ENCODE peak calls at places on chromosomes 12 and 14, in eight cellular contexts. C, G, N, X, J, T, M and U are unnamed samples.

GRCh38 chr12:65715976-65716375 is 108.3 kb upstream of the HMGA2 start:
- DNase-seq in X (no peak), C (no peak), J (no peak), G (no peak), M (no peak), N (no peak), T (no peak), U (no peak)

GRCh38 chr12:52147367-52147972 is 44.3 kb downstream of the KRT80 start:
- DNase-seq in J (peak; percentile 95), C (peak; percentile 97), X (peak; percentile 95), N (no peak), M (peak; percentile 73), T (no peak), G (peak; percentile 96), U (peak; percentile 99)

GRCh38 chr14:53537421-53538315 is 384.5 kb upstream of the DDHD1 start:
- DNase-seq in C (peak; percentile 69), J (peak; percentile 24), X (no peak), T (no peak), M (no peak), N (no peak), G (no peak), U (no peak)

GRCh38 chr14:43687866-43688265 is 819.2 kb downstream of the FSCB start:
- DNase-seq in N (no peak), X (peak; percentile 14), M (no peak), G (no peak), J (no peak), T (no peak), C (peak; percentile 76), U (peak; percentile 52)

GRCh38 chr12:108561852-108562347 is 496 bp upstream of the ISCU start:
- DNase-seq in T (no peak), J (no peak), N (no peak), X (no peak), M (no peak), G (no peak), C (no peak), U (no peak)

GRCh38 chr12:58148405-58148804 is 207.0 kb downstream of the ATP23 start:
- DNase-seq in N (no peak), G (peak; percentile 31), J (no peak), M (no peak), X (peak; percentile 64), T (no peak), C (peak; percentile 80), U (no peak)

GRCh38 chr12:31471823-31472222 is 119.1 kb downstream of the DENND5B start:
- DNase-seq in J (no peak), X (no peak), M (no peak), C (no peak), T (no peak), N (no peak), G (no peak), U (no peak)

GRCh38 chr14:78593949-78594348 is 423.8 kb downstream of the NRXN3 start:
- DNase-seq in G (peak; percentile 8), M (no peak), X (no peak), J (no peak), T (no peak), N (no peak), C (no peak), U (no peak)

GRCh38 chr14:46819117-46819516 is 167.5 kb upstream of the RPL10L start:
- DNase-seq in T (no peak), M (no peak), C (no peak), N (no peak), G (no peak), J (no peak), X (no peak), U (no peak)

GRCh38 chr12:49843871-49844437 is 1.0 kb upstream of the BCDIN3D start:
- DNase-seq in N (no peak), T (no peak), C (no peak), J (no peak), G (no peak), X (no peak), M (no peak), U (no peak)

GRCh38 chr12:52860102-52860838 is 11.5 kb upstream of the KRT78 start:
- DNase-seq in G (peak; percentile 58), J (no peak), M (no peak), C (peak; percentile 49), T (no peak), N (no peak), X (no peak), U (peak; percentile 37)

GRCh38 chr12:58950739-58951100 is 30.4 kb upstream of the LRIG3 start:
- DNase-seq in X (no peak), C (no peak), T (no peak), J (peak; percentile 47), M (no peak), G (no peak), N (no peak), U (no peak)

GRCh38 chr12:106736051-106736957 is 38.2 kb upstream of the RIC8B start:
- DNase-seq in T (no peak), X (no peak), J (no peak), M (no peak), G (no peak), N (no peak), C (no peak), U (no peak)

GRCh38 chr14:77682158-77682553 is 25.7 kb downstream of the ALKBH1 start:
- DNase-seq in J (no peak), T (no peak), C (peak; percentile 62), M (no peak), X (no peak), N (no peak), G (no peak), U (no peak)

GRCh38 chr14:93892923-93893549 is 34.1 kb upstream of the FAM181A start:
- DNase-seq in J (peak; percentile 66), T (peak; percentile 54), N (peak; percentile 74), G (no peak), M (peak; percentile 84), X (peak; percentile 71), C (peak; percentile 39), U (peak; percentile 46)

GRCh38 chr14:59847711-59848110 is 22.9 kb downstream of the RTN1 start:
- DNase-seq in T (no peak), N (no peak), J (no peak), M (no peak), C (no peak), G (no peak), X (no peak), U (no peak)

GRCh38 chr12:27960822-27961221 is 11.7 kb downstream of the PTHLH start:
- DNase-seq in T (no peak), J (no peak), N (no peak), G (no peak), C (no peak), M (no peak), X (no peak), U (no peak)

GRCh38 chr12:112837629-112838191 is 46.2 kb downstream of the RPH3A start:
- DNase-seq in J (no peak), C (peak; percentile 15), M (no peak), X (peak; percentile 22), T (no peak), G (no peak), N (no peak), U (peak; percentile 66)

GRCh38 chr12:100675432-100675831 is 101.9 kb downstream of the GAS2L3 start:
- DNase-seq in G (no peak), C (peak; percentile 64), X (peak; percentile 11), M (peak; percentile 48), N (no peak), J (no peak), T (no peak), U (peak; percentile 55)

GRCh38 chr12:68609955-68610434 is 704 bp upstream of the RAP1B start:
- DNase-seq in G (no peak), J (peak; percentile 40), N (no peak), X (peak; percentile 23), T (peak; percentile 7), C (no peak), M (peak; percentile 53), U (peak; percentile 66)

GRCh38 chr12:103182299-103182698 is 224.8 kb downstream of the ASCL1 start:
- DNase-seq in J (no peak), C (no peak), X (no peak), M (no peak), N (no peak), G (no peak), T (no peak), U (no peak)

GRCh38 chr12:122888232-122888752 is 7.6 kb downstream of the VPS37B start:
- DNase-seq in G (no peak), N (no peak), T (no peak), J (peak; percentile 74), M (no peak), C (peak; percentile 85), X (no peak), U (peak; percentile 81)

GRCh38 chr12:40336573-40337199 is 111.9 kb downstream of the LRRK2 start:
- DNase-seq in G (no peak), C (peak; percentile 17), M (no peak), N (no peak), X (no peak), J (no peak), T (no peak), U (peak; percentile 61)

GRCh38 chr14:73383356-73383755 is 75.0 kb downstream of the NUMB start:
- DNase-seq in T (no peak), C (no peak), J (no peak), N (no peak), M (no peak), G (no peak), X (no peak), U (no peak)

GRCh38 chr12:26906704-26907103 is 31.1 kb downstream of the INTS13 start:
- DNase-seq in J (no peak), X (no peak), T (no peak), C (no peak), M (no peak), G (no peak), N (no peak), U (no peak)

GRCh38 chr12:104609083-104609844 is 152.5 kb downstream of the CHST11 start:
- DNase-seq in T (no peak), N (no peak), X (no peak), J (no peak), M (no peak), C (no peak), G (no peak), U (no peak)

GRCh38 chr14:24241829-24242443 is 487 bp downstream of the TINF2 start:
- DNase-seq in G (no peak), N (peak; percentile 93), J (peak; percentile 94), M (peak; percentile 83), X (peak; percentile 81), T (peak; percentile 84), C (peak; percentile 97), U (peak; percentile 88)

GRCh38 chr12:95959107-95959506 is 16.0 kb downstream of the AMDHD1 start:
- DNase-seq in M (no peak), G (no peak), X (peak; percentile 50), C (peak; percentile 6), J (no peak), N (no peak), T (no peak), U (peak; percentile 49)

GRCh38 chr12:133227281-133227852 is 8.3 kb downstream of the ANHX start:
- DNase-seq in G (no peak), C (no peak), X (no peak), M (no peak), J (no peak), T (no peak), N (no peak), U (no peak)

GRCh38 chr14:77040995-77041744 is 12.7 kb upstream of the IRF2BPL start:
- DNase-seq in N (no peak), G (no peak), X (no peak), J (no peak), C (peak; percentile 33), M (no peak), T (no peak), U (no peak)